ENCODE peak calls at places on chromosomes 6 and 20, in nine cellular contexts. X, W, N, T, P, R, E, S and Z are unnamed samples.
A peak's percentile ranks its signal among the peaks of the same experiment; 100 is the strongest.

GRCh38 chr6:42294759-42295158 is 77.1 kb upstream of the MRPS10 start:
- DNase-seq in N (no peak), W (no peak), X (no peak), E (no peak), R (peak; percentile 94), P (peak; percentile 34), T (no peak), S (no peak), Z (no peak)

GRCh38 chr20:44629017-44629385 is 22.5 kb downstream of the ADA start:
- DNase-seq in N (no peak), X (no peak), R (no peak), P (no peak), W (no peak), E (no peak), T (no peak), S (no peak), Z (no peak)

GRCh38 chr6:107827541-107827940 is 3.4 kb upstream of the SCML4 start:
- DNase-seq in N (peak; percentile 20), S (no peak), W (no peak), T (no peak), P (no peak), R (no peak), E (no peak), X (no peak), Z (no peak)

GRCh38 chr20:17653835-17654648 is 28.0 kb downstream of the RRBP1 start:
- DNase-seq in W (no peak), T (no peak), P (no peak), R (no peak), S (peak; percentile 6), X (no peak), N (no peak), E (no peak), Z (no peak)

GRCh38 chr6:35487653-35488516 is 9.0 kb downstream of the TEAD3 start:
- DNase-seq in N (peak; percentile 60), R (no peak), E (peak; percentile 76), T (no peak), X (peak; percentile 86), S (no peak), P (peak; percentile 72), W (peak; percentile 64), Z (no peak)

GRCh38 chr6:39843305-39844020 is 51.3 kb downstream of the DAAM2 start:
- DNase-seq in W (no peak), E (no peak), X (no peak), N (no peak), P (peak; percentile 22), R (peak; percentile 4), T (no peak), S (no peak), Z (no peak)

GRCh38 chr6:43014434-43014909 is 423 bp downstream of the KLHDC3 start:
- DNase-seq in W (no peak), X (no peak), P (peak; percentile 40), E (no peak), T (no peak), S (no peak), N (no peak), R (no peak), Z (no peak)

GRCh38 chr6:105014954-105015353 is 58.0 kb downstream of the LIN28B start:
- DNase-seq in E (no peak), P (no peak), R (no peak), X (no peak), S (no peak), T (no peak), N (no peak), W (no peak), Z (no peak)

GRCh38 chr6:37492236-37493046 is 7.3 kb downstream of the CCDC167 start:
- DNase-seq in W (no peak), X (no peak), T (no peak), S (no peak), N (peak; percentile 52), R (no peak), P (no peak), E (peak; percentile 60), Z (no peak)

GRCh38 chr6:31691564-31692108 is 10.8 kb upstream of the LY6G5C start:
- DNase-seq in X (no peak), W (no peak), S (no peak), N (no peak), P (no peak), T (no peak), R (no peak), E (no peak), Z (no peak)

GRCh38 chr6:142372348-142372747 is 70.5 kb downstream of the ADGRG6 start:
- DNase-seq in P (peak; percentile 22), T (no peak), N (no peak), R (peak; percentile 84), X (no peak), E (peak; percentile 58), W (no peak), S (no peak), Z (no peak)

GRCh38 chr6:41584668-41585205 is 38.6 kb downstream of the FOXP4 start:
- DNase-seq in T (no peak), N (peak; percentile 82), S (no peak), P (no peak), E (peak; percentile 91), R (no peak), W (peak; percentile 77), X (peak; percentile 60), Z (no peak)

GRCh38 chr6:82712826-82713225 is 349.2 kb downstream of the TPBG start:
- DNase-seq in X (no peak), P (peak; percentile 2), T (no peak), R (no peak), W (no peak), S (no peak), N (peak; percentile 36), E (no peak), Z (no peak)

GRCh38 chr20:64077094-64077493 is 2.2 kb downstream of the RGS19 start:
- DNase-seq in P (no peak), S (no peak), N (no peak), T (no peak), W (no peak), E (no peak), X (no peak), R (no peak), Z (no peak)

GRCh38 chr6:24720131-24720603 is 1.2 kb upstream of the C6orf62 start:
- DNase-seq in W (peak; percentile 67), T (peak; percentile 75), S (peak; percentile 88), N (peak; percentile 46), R (no peak), X (peak; percentile 12), P (peak; percentile 64), E (peak; percentile 69), Z (no peak)

GRCh38 chr6:169843110-169843509 is 91.7 kb downstream of the ERMARD start:
- DNase-seq in N (no peak), E (peak; percentile 34), X (no peak), P (no peak), R (no peak), S (no peak), T (no peak), W (peak; percentile 7), Z (no peak)

GRCh38 chr6:105204331-105204730 is 24.5 kb upstream of the POPDC3 start:
- DNase-seq in W (no peak), T (no peak), E (no peak), X (no peak), S (no peak), N (no peak), R (no peak), P (no peak), Z (no peak)

GRCh38 chr6:45613678-45614077 is 235.9 kb upstream of the SUPT3H start:
- DNase-seq in N (no peak), S (peak; percentile 61), W (no peak), E (no peak), R (no peak), P (peak; percentile 83), T (peak; percentile 26), X (peak; percentile 78), Z (no peak)

GRCh38 chr6:39251406-39251805 is 22.1 kb upstream of the KCNK5 start:
- DNase-seq in X (no peak), T (no peak), S (no peak), P (no peak), N (no peak), W (no peak), E (no peak), R (no peak), Z (no peak)

GRCh38 chr6:14831070-14831469 is 414.8 kb upstream of the JARID2 start:
- DNase-seq in R (no peak), X (no peak), W (no peak), P (no peak), T (no peak), N (no peak), E (no peak), S (no peak), Z (no peak)

GRCh38 chr6:68634503-68635411 is at the start of gene ADGRB3:
- DNase-seq in P (peak; percentile 87), X (peak; percentile 68), S (peak; percentile 87), T (peak; percentile 83), E (peak; percentile 88), R (no peak), W (peak; percentile 46), N (peak; percentile 79), Z (no peak)
- TF ChIP-seq CTCF in P (no peak), X (no peak), S (no peak), T (peak; percentile 20), E (peak; percentile 46), R (no peak), W (no peak), N (no peak), Z (no peak)

DNA sequence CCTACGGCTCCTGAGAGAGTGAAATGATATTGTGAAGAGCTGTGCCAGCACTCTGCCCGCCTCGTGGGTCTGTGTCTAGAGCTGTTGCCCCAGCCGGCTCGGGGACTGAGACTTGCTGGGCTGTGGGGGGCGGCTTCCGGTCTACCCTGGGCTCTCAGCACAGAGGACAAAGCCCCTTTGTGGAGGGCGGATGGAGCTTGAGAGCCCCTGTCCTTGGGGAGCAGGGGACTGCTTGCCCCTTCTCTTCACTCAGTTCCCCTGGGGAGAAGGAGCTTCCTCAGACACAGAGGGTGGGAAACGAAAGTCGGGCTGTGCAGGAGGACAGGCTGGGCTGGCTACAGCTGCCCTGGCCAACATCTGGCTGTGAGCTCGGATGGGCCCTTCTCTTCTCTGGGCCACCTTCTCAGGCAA is 11.0 kb downstream of the SRC start:
- DNase-seq in R (no peak), N (no peak), W (no peak), X (no peak), S (no peak), T (no peak), P (no peak), E (peak; percentile 43), Z (no peak)
- H3K4me3 ChIP-seq in R (no peak overlapping the region), N (no peak overlapping the region), W (no peak overlapping the region), X (no peak overlapping the region), S (no peak overlapping the region), T (no peak overlapping the region), P (no peak overlapping the region), E (no peak overlapping the region), Z (no peak overlapping the region)

GRCh38 chr6:27247133-27247836 is at the start of gene PRSS16:
- DNase-seq in E (no peak), S (no peak), T (no peak), P (no peak), R (no peak), W (no peak), X (no peak), N (no peak), Z (no peak)
- H3K27ac ChIP-seq in E (no peak within 1 kb of the TSS), S (no peak within 1 kb of the TSS), T (no peak within 1 kb of the TSS), P (no peak within 1 kb of the TSS), R (no peak within 1 kb of the TSS), W (no peak within 1 kb of the TSS), X (no peak within 1 kb of the TSS), N (no peak within 1 kb of the TSS), Z (no peak within 1 kb of the TSS)

DNA sequence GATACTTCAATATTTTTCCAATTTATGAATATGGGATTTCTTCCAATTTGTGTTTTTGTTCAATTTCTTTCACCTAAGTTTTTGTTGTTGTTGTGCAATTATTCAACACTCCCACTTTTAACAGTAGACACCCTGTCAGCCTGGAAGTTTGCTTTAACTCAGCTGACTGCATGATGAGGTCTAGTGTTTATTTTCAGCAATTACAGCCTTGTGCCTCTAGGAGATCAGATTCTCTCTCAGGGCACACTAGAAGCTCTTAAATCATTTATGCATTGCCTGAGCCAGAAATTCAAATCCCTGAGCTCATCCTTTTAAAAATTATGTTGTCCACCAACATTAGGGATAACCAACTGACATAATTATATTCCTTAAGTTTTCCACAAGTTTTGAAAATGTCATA is 85.7 kb downstream of the MRAP2 start:
- DNase-seq in N (peak; percentile 27), W (no peak), P (peak; percentile 1), S (no peak), E (no peak), T (no peak), X (no peak), R (no peak), Z (no peak)
- TF ChIP-seq CTCF in N (peak; percentile 33), W (no peak), P (no peak), S (no peak), E (peak; percentile 67), T (no peak), X (no peak), R (peak; percentile 12), Z (no peak)